ENCODE peak calls at places on chromosomes 3 and 15, in eight cellular contexts. I is GM23338, M is cardiac muscle cell, Z is body of pancreas, E is IMR-90, V is left lung, R is thoracic aorta, P is sigmoid colon. J is an unnamed sample.

GRCh38 chr15:91471410-91471993 is 371.4 kb downstream of the SV2B start:
- DNase-seq in P (no peak), M (peak; percentile 27), I (no peak), Z (peak; percentile 5), R (no peak), E (peak; percentile 92), V (no peak), J (no peak)

GRCh38 chr15:98548172-98548971 is 100.0 kb upstream of the IGF1R start:
- DNase-seq in V (peak; percentile 93), Z (peak; percentile 68), P (peak; percentile 93), E (peak; percentile 73), I (peak; percentile 92), M (peak; percentile 76), R (peak; percentile 67), J (peak; percentile 64)

GRCh38 chr15:70319466-70319865 is 221.7 kb upstream of the TLE3 start:
- DNase-seq in M (no peak), P (no peak), Z (no peak), R (no peak), E (no peak), V (no peak), I (no peak), J (no peak)

GRCh38 chr3:33074217-33075067 is 22.5 kb downstream of the GLB1 start:
- DNase-seq in P (no peak), Z (peak; percentile 46), R (no peak), M (peak; percentile 83), E (peak; percentile 72), V (no peak), I (peak; percentile 93), J (peak; percentile 58)

GRCh38 chr3:108202834-108203233 is 19.4 kb downstream of the IFT57 start:
- DNase-seq in M (no peak), E (peak; percentile 18), V (peak; percentile 16), I (peak; percentile 56), Z (peak; percentile 7), R (no peak), P (no peak), J (no peak)

GRCh38 chr3:141093971-141094401 is 42.8 kb downstream of the SPSB4 start:
- DNase-seq in M (peak; percentile 31), Z (peak; percentile 84), I (no peak), P (peak; percentile 85), E (no peak), R (no peak), V (no peak), J (no peak)

GRCh38 chr3:161489390-161489789 is 7.2 kb upstream of the OTOL1 start:
- DNase-seq in M (no peak), Z (no peak), E (no peak), I (no peak), R (no peak), V (no peak), P (no peak), J (no peak)

GRCh38 chr15:53401503-53401902 is 358.0 kb downstream of the WDR72 start:
- DNase-seq in P (no peak), V (no peak), Z (no peak), R (no peak), I (no peak), E (no peak), M (no peak), J (no peak)

GRCh38 chr15:73647259-73648026 is 14.3 kb upstream of the NPTN start:
- DNase-seq in I (no peak), M (no peak), V (no peak), P (no peak), R (no peak), Z (no peak), E (no peak), J (no peak)

GRCh38 chr3:37559461-37559860 is 302.2 kb upstream of the CTDSPL start:
- DNase-seq in R (no peak), M (peak; percentile 51), Z (no peak), P (no peak), E (peak; percentile 17), V (no peak), I (peak; percentile 30), J (no peak)

GRCh38 chr3:158769519-158770253 is 32.2 kb upstream of the MFSD1 start:
- DNase-seq in M (peak; percentile 66), I (no peak), V (no peak), Z (no peak), P (no peak), R (no peak), E (no peak), J (no peak)

GRCh38 chr3:99439892-99440291 is 198.5 kb upstream of the COL8A1 start:
- DNase-seq in Z (no peak), E (no peak), M (peak; percentile 40), I (peak; percentile 41), P (no peak), V (no peak), R (no peak), J (no peak)

GRCh38 chr3:52193059-52193458 is 4.9 kb upstream of the ALAS1 start:
- DNase-seq in E (peak; percentile 44), R (no peak), M (peak; percentile 46), Z (no peak), V (peak; percentile 49), I (no peak), P (peak; percentile 84), J (no peak)

GRCh38 chr3:125123455-125123854 is 67.7 kb upstream of the HEG1 start:
- DNase-seq in Z (no peak), M (peak; percentile 55), I (no peak), P (no peak), V (no peak), R (no peak), E (no peak), J (no peak)

GRCh38 chr3:13706451-13706850 is 157.5 kb downstream of the FBLN2 start:
- DNase-seq in Z (no peak), R (no peak), P (peak; percentile 24), M (no peak), V (no peak), E (no peak), I (no peak), J (no peak)

GRCh38 chr3:115217678-115218451 is 70.8 kb upstream of the ZBTB20 start:
- DNase-seq in R (no peak), M (peak; percentile 81), I (peak; percentile 76), V (no peak), E (peak; percentile 71), P (no peak), Z (peak; percentile 16), J (peak; percentile 32)

GRCh38 chr15:92624401-92624991 is 31.1 kb downstream of the FAM174B start:
- DNase-seq in Z (peak; percentile 56), I (no peak), R (no peak), E (no peak), P (peak; percentile 88), M (peak; percentile 46), V (no peak), J (no peak)

GRCh38 chr15:90883971-90884718 is at the start of gene FES:
- DNase-seq in P (peak; percentile 86), V (peak; percentile 97), R (no peak), Z (peak; percentile 59), M (peak; percentile 81), E (peak; percentile 46), I (peak; percentile 79), J (peak; percentile 82)

GRCh38 chr3:57818772-57819171 is 62.7 kb downstream of the SLMAP start:
- DNase-seq in I (no peak), E (no peak), P (no peak), Z (no peak), V (no peak), M (no peak), R (no peak), J (no peak)

GRCh38 chr3:78734048-78734637 is 1033.7 kb downstream of the ROBO1 start:
- DNase-seq in M (peak; percentile 24), I (peak; percentile 23), V (no peak), P (no peak), E (peak; percentile 83), R (no peak), Z (no peak), J (no peak)

GRCh38 chr15:45116006-45116481 is 1.9 kb downstream of the DUOXA2 start:
- DNase-seq in V (no peak), R (no peak), E (no peak), P (no peak), M (no peak), Z (no peak), I (no peak), J (no peak)

GRCh38 chr3:39291903-39292329 is 12.1 kb upstream of the CX3CR1 start:
- DNase-seq in I (peak; percentile 88), R (no peak), P (peak; percentile 77), V (peak; percentile 81), E (peak; percentile 30), M (peak; percentile 60), Z (peak; percentile 57), J (peak; percentile 82)

GRCh38 chr15:62895905-62896316 is 146.6 kb upstream of the TPM1 start:
- DNase-seq in I (no peak), M (peak; percentile 73), V (no peak), P (no peak), R (no peak), E (peak; percentile 95), Z (no peak), J (no peak)

GRCh38 chr3:157145566-157145965 is 14.4 kb downstream of the CCNL1 start:
- DNase-seq in Z (no peak), R (no peak), P (no peak), V (no peak), E (no peak), I (no peak), M (peak; percentile 52), J (no peak)
- H3K36me3 ChIP-seq in Z (peaks cover 22% of the 10 kb centered on the region), R (peaks cover 64% of the 10 kb centered on the region), P (peaks cover 33% of the 10 kb centered on the region), V (peaks cover 90% of the 10 kb centered on the region), E (peaks cover 48% of the 10 kb centered on the region), I (peaks cover 47% of the 10 kb centered on the region), M (peaks cover 57% of the 10 kb centered on the region), J (peaks cover 21% of the 10 kb centered on the region)

GRCh38 chr15:33963831-33964664 is 4.2 kb upstream of the CHRM5 start:
- DNase-seq in V (no peak), P (no peak), M (peak; percentile 66), Z (no peak), R (no peak), E (peak; percentile 37), I (peak; percentile 75), J (no peak)
- TF ChIP-seq CTCF in V (no peak), P (no peak), M (peak; percentile 87), Z (peak; percentile 47), R (peak; percentile 36), E (peak; percentile 64), I (peak; percentile 78), J (no peak)

GRCh38 chr3:15714448-15714847 is 83.3 kb downstream of the ANKRD28 start:
- DNase-seq in E (no peak), R (no peak), I (no peak), P (no peak), V (no peak), Z (no peak), M (no peak), J (no peak)
- H3K36me3 ChIP-seq in E (peaks cover 22% of the 10 kb centered on the region), R (peaks cover 5% of the 10 kb centered on the region), I (no peaks in the 10 kb centered on the region), P (no peaks in the 10 kb centered on the region), V (peaks cover 32% of the 10 kb centered on the region), Z (no peaks in the 10 kb centered on the region), M (no peaks in the 10 kb centered on the region), J (no peaks in the 10 kb centered on the region)

DNA sequence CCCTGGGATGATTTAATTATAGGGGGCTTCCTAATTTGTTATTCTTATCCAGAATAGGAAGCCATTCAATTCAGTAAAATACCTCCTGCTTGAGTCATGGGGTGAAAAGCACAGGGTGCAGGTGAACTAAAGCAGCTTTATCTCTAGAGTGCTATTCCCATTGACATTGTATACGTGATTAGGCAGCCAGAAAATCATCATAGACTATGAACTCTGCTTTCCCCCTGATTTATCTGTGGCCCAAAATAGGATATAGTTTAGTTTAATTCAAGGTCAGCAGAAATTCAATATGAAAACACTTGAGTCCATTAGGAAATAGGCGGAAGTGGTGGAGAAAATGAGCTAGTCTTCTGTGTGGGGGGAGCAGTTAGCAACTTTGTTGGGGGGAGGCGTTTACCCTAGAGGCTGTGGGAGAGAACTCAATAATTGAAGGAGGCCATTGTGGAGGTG is 18.2 kb upstream of the PRKCI start:
- DNase-seq in M (no peak), V (no peak), R (no peak), P (no peak), I (no peak), Z (no peak), E (peak; percentile 15), J (no peak)
- TF ChIP-seq CTCF in M (no peak), V (no peak), R (no peak), P (no peak), I (no peak), Z (no peak), E (no peak), J (no peak)